ENCODE peak calls at places on chromosomes 3 and 15, in nine cellular contexts. U, E, R, J, D, X, Z, F and V are unnamed samples.
A peak's percentile ranks its signal among the peaks of the same experiment; 100 is the strongest.

GRCh38 chr15:65132841-65133549 is 613 bp downstream of the PDCD7 start:
- DNase-seq in U (peak; percentile 11), E (peak; percentile 16), R (peak; percentile 69), J (peak; percentile 8), D (peak; percentile 25), X (peak; percentile 36), Z (peak; percentile 47), F (peak; percentile 60), V (peak; percentile 15)

GRCh38 chr3:154973851-154974250 is 106.3 kb upstream of the MME start:
- DNase-seq in U (no peak), E (no peak), R (no peak), J (no peak), D (no peak), X (no peak), Z (no peak), F (no peak), V (no peak)

GRCh38 chr3:177602601-177603136 is 405.4 kb upstream of the TBL1XR1 start:
- DNase-seq in U (peak; percentile 85), E (no peak), R (no peak), J (no peak), D (no peak), X (no peak), Z (no peak), F (peak; percentile 32), V (no peak)

GRCh38 chr3:170985304-170985703 is 41.2 kb downstream of the SLC2A2 start:
- DNase-seq in U (no peak), E (no peak), R (no peak), J (no peak), D (no peak), X (no peak), Z (no peak), F (no peak), V (no peak)

GRCh38 chr3:32655167-32655566 is 29.8 kb upstream of the CNOT10 start:
- DNase-seq in U (no peak), E (no peak), R (no peak), J (no peak), D (no peak), X (no peak), Z (no peak), F (no peak), V (no peak)

GRCh38 chr15:28911295-28911979 is 25.7 kb downstream of the APBA2 start:
- DNase-seq in U (no peak), E (no peak), R (no peak), J (no peak), D (no peak), X (no peak), Z (no peak), F (no peak), V (no peak)

GRCh38 chr3:81684739-81685395 is 76.6 kb downstream of the GBE1 start:
- DNase-seq in U (peak; percentile 38), E (peak; percentile 48), R (no peak), J (no peak), D (no peak), X (peak; percentile 20), Z (peak; percentile 64), F (peak; percentile 48), V (no peak)

GRCh38 chr3:165462616-165463334 is 266.6 kb upstream of the SLITRK3 start:
- DNase-seq in U (no peak), E (no peak), R (no peak), J (no peak), D (no peak), X (peak; percentile 86), Z (peak; percentile 11), F (no peak), V (peak; percentile 11)

DNA sequence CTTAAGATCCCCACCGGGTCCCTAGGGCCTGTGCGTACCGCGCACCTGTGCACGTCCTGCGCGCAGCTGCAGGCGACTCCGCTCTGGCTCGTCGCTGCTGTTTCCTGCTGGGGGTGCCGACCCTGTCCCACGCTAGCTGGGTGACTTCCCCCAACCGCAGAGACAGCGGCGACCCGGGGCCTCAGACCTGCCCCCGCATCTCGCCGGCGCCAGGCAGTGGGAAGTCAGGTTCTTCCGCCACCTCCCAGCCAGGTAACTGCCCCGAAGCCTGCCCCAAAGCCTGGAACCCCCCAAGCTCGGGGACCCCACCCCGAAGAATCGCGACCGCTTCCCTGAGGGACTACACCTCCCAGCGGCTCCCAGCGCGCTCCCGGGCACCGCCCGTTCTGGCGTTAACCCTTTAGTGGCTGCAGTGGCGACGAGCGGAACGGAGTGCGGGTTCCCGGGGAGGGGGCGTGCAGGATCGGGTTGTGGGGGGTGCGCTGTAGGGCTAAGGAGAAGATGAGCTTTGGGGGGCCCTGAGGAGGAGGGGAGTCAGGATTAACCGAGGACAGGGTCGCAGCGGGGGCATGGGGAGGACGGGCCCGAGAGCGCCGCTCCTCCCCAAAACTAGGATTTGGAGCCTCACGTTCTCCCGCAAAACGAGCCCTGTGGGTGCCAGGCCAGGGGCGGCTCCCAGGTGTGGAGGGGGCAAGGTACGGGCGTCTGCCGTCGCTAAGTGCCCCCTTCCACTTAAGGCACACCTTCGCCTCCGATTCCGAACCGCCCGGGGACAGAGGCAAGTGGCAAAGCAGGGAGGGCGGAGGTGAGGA is 589 bp downstream of the NEIL1 start:
- DNase-seq in U (peak; percentile 32), E (no peak), R (peak; percentile 54), J (no peak), D (peak; percentile 73), X (peak; percentile 34), Z (no peak), F (no peak), V (no peak)
- H3K4me3 ChIP-seq in U (peak overlapping the region; percentile 77), E (peak overlapping the region; percentile 97), R (peak overlapping the region; percentile 47), J (peak overlapping the region; percentile 70), D (peak overlapping the region; percentile 77), X (peak overlapping the region; percentile 79), Z (peak overlapping the region; percentile 64), F (peak overlapping the region; percentile 91), V (peak overlapping the region; percentile 77)

DNA sequence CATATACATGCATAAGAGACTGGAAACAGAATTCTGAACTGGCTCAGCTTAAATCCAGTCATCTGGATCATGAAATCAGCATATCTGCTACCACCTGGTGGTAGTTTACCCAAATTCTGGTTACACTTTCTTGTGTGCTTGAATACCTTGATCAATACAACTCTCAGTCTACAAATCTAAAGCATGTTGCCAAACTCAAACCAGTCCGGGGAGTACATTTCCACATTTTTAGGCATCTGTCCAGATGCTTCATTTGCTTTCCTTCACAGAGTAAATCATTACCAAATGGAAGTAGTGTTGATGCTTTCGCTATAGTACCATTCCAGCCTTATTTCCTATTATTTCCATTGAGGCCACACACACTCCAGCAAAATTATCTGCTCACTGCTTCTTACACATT is 126.4 kb downstream of the P2RY1 start:
- DNase-seq in U (peak; percentile 78), E (peak; percentile 16), R (peak; percentile 63), J (no peak), D (no peak), X (peak; percentile 52), Z (peak; percentile 49), F (peak; percentile 49), V (no peak)
- TF ChIP-seq CTCF in U (peak; percentile 83), E (peak; percentile 54), R (peak; percentile 37), J (peak; percentile 46), D (no peak), X (peak; percentile 37), Z (peak; percentile 48), F (peak; percentile 17), V (peak; percentile 41)

GRCh38 chr15:82569834-82570233 is 29.6 kb upstream of the RPS17 start:
- DNase-seq in U (no peak), E (no peak), R (no peak), J (no peak), D (no peak), X (no peak), Z (no peak), F (no peak), V (no peak)

GRCh38 chr15:82572986-82573385 is 32.7 kb upstream of the RPS17 start:
- DNase-seq in U (no peak), E (no peak), R (no peak), J (no peak), D (no peak), X (no peak), Z (no peak), F (no peak), V (no peak)

GRCh38 chr15:82570721-82571519 is 30.7 kb upstream of the RPS17 start:
- DNase-seq in U (peak; percentile 72), E (no peak), R (no peak), J (no peak), D (no peak), X (peak; percentile 62), Z (peak; percentile 76), F (peak; percentile 18), V (no peak)

GRCh38 chr15:82571722-82572222 is 31.5 kb upstream of the RPS17 start:
- DNase-seq in U (peak; percentile 56), E (no peak), R (no peak), J (peak; percentile 18), D (peak; percentile 55), X (peak; percentile 81), Z (peak; percentile 82), F (peak; percentile 63), V (peak; percentile 31)

GRCh38 chr15:82572311-82572710 is 32.1 kb upstream of the RPS17 start:
- DNase-seq in U (no peak), E (no peak), R (no peak), J (no peak), D (no peak), X (no peak), Z (peak; percentile 13), F (no peak), V (no peak)
- H3K4me3 ChIP-seq in U (peak overlapping the region; percentile 56), E (no peak overlapping the region), R (no peak overlapping the region), J (no peak overlapping the region), D (no peak overlapping the region), X (peak overlapping the region; percentile 63), Z (no peak overlapping the region), F (no peak overlapping the region), V (no peak overlapping the region)

GRCh38 chr3:78990164-78990563 is 777.6 kb downstream of the ROBO1 start:
- DNase-seq in U (no peak), E (no peak), R (no peak), J (no peak), D (no peak), X (no peak), Z (no peak), F (no peak), V (no peak)

GRCh38 chr3:78992400-78992799 is 775.4 kb downstream of the ROBO1 start:
- DNase-seq in U (peak; percentile 70), E (no peak), R (peak; percentile 14), J (no peak), D (no peak), X (no peak), Z (no peak), F (no peak), V (no peak)

GRCh38 chr3:78991656-78992055 is 776.1 kb downstream of the ROBO1 start:
- DNase-seq in U (no peak), E (no peak), R (no peak), J (no peak), D (no peak), X (no peak), Z (no peak), F (no peak), V (no peak)

GRCh38 chr3:78986702-78987101 is 781.1 kb downstream of the ROBO1 start:
- DNase-seq in U (no peak), E (no peak), R (no peak), J (no peak), D (no peak), X (no peak), Z (no peak), F (no peak), V (no peak)

GRCh38 chr3:78988324-78988723 is 779.5 kb downstream of the ROBO1 start:
- DNase-seq in U (peak; percentile 51), E (peak; percentile 10), R (no peak), J (no peak), D (no peak), X (peak; percentile 51), Z (peak; percentile 54), F (peak; percentile 58), V (no peak)
- TF ChIP-seq CTCF in U (peak; percentile 71), E (peak; percentile 57), R (no peak), J (peak; percentile 37), D (no peak), X (peak; percentile 47), Z (peak; percentile 49), F (peak; percentile 37), V (peak; percentile 57)